ENCODE peak calls at places on chromosomes 4 and X, in six cellular contexts. O is AG09309, L is PC-9, J is suprapubic skin, W is fibroblast of the aortic adventitia, D is OCI-LY7. P is an unnamed sample.

GRCh38 chr4:78809295-78809694 is 33.1 kb downstream of the BMP2K start:
- DNase-seq in O (no peak), L (no peak), J (no peak), W (no peak), D (no peak), P (no peak)

GRCh38 chr4:174467107-174467506 is 55.2 kb downstream of the HPGD start:
- DNase-seq in O (no peak), L (no peak), J (no peak), W (peak), D (no peak), P (peak)

GRCh38 chr4:168925789-168926490 is 84.1 kb downstream of the CBR4 start:
- DNase-seq in O (no peak), L (no peak), J (no peak), W (no peak), D (no peak), P (no peak)

GRCh38 chrX:39726810-39727209 is 370.9 kb downstream of the BCOR start:
- DNase-seq in O (no peak), L (no peak), J (no peak), W (peak), D (no peak), P (peak)

GRCh38 chr4:117064297-117064696 is 21.1 kb downstream of the TRAM1L1 start:
- DNase-seq in O (no peak), L (peak), J (no peak), W (peak), D (no peak), P (peak)

GRCh38 chrX:68697465-68698125 is 50.1 kb downstream of the STARD8 start:
- DNase-seq in O (no peak), L (no peak), J (no peak), W (no peak), D (no peak), P (no peak)

GRCh38 chr4:147498031-147498700 is 17.3 kb downstream of the EDNRA start:
- DNase-seq in O (peak), L (no peak), J (no peak), W (peak), D (no peak), P (peak)

GRCh38 chrX:150688911-150689451 is 4.2 kb upstream of the MTMR1 start:
- DNase-seq in O (peak), L (peak), J (no peak), W (peak), D (no peak), P (peak)

GRCh38 chr4:77625485-77625884 is 19.9 kb downstream of the CXCL13 start:
- DNase-seq in O (no peak), L (no peak), J (no peak), W (no peak), D (no peak), P (no peak)

GRCh38 chrX:56798866-56799864 is 70.1 kb downstream of the NBDY start:
- DNase-seq in O (no peak), L (no peak), J (peak), W (peak), D (no peak), P (no peak)
- TF ChIP-seq CTCF in O (no peak), L (no peak), J (no peak), W (peak), D (no peak), P (no peak)

DNA sequence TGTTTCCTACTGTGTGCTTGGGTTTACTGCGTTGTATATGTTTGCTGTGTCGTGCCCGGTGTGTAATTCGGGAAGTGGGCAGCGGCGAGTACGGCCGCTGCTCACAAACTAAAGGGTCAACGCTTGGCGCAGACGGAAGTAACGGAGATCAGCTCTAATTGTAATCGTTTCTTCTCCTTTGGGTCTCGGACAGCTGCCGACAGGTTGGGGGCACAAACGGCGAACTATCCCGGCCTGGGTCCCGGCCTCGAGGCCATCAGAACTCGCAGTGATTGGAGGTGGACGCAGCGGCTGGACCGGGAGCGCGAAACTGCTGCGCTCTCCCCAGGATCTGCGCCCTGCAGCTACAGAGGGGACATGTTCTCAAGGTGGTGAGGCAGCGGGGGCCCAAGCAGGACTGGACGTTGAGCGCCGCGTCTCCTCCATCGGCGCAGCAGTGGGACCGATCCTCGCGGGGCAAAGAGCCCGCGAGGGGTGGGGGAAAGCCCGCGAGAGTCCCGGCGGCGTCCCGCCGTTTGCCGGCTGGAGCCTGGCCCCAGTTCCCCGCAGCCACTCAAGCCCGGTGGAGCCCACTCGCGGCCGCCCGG is 516 bp upstream of the ZIC3 start:
- DNase-seq in O (no peak), L (no peak), J (no peak), W (no peak), D (no peak), P (no peak)
- H3K4me3 ChIP-seq in O (peak), L (no peak), J (peak), W (peak), D (no peak), P (peak)

DNA sequence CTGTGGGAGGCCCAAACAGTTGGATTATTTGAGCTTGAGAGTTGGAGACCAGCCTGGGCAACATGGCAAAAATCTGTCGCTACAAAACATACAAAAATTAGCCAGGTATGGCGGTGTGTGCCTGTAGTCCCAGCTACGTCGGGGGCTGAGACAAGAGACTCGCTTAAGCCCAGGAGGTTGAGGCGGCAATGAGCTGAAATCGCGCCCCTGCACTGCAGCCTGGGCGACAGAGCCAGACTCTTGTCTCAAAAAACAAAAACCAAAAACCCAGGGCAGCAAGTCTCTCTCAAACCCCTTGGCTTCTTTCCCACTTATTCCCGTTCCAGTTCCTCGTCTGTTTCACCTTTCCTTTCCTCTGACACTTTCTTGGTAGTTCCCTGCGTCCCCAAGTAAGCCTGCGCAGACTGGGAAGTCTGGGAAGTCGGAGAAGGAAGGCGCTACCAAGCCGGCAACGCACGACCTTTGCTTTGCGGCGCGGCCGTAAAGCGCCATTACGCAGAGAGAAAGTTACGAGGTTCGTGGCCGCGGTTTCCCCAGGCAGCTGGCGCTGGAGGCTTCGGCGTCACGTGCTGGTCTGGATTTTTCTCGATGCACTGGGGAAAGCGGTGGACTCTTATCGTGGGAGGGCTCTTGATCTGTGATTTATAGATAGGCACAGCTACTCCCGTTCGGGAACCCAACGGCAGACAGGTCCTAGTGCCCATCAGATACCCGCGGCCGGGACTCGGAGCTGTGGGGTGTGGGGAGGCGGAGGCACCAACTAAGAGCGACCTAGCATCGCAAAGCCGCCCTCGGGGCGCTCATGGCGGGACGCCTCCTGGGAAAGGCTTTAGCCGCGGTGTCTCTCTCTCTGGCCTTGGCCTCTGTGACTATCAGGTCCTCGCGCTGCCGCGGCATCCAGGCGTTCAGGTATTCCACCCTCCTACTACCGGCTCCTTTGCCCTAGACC is at the start of gene NUDT9:
- DNase-seq in O (peak), L (peak), J (peak), W (peak), D (peak), P (peak)
- TF ChIP-seq CTCF in O (peak), L (no peak), J (no peak), W (no peak), D (peak), P (no peak)

GRCh38 chrX:47802589-47802988 is 34.1 kb upstream of the ZNF81 start:
- DNase-seq in O (no peak), L (no peak), J (no peak), W (peak), D (no peak), P (peak)

GRCh38 chrX:47797084-47797483 is 39.6 kb upstream of the ZNF81 start:
- DNase-seq in O (no peak), L (no peak), J (no peak), W (no peak), D (no peak), P (no peak)

GRCh38 chrX:47804315-47804714 is 32.4 kb upstream of the ZNF81 start:
- DNase-seq in O (no peak), L (no peak), J (no peak), W (no peak), D (no peak), P (no peak)

GRCh38 chrX:47796433-47796906 is 40.2 kb upstream of the ZNF81 start:
- DNase-seq in O (peak), L (no peak), J (no peak), W (peak), D (no peak), P (peak)

GRCh38 chrX:47798861-47799260 is 37.8 kb upstream of the ZNF81 start:
- DNase-seq in O (no peak), L (no peak), J (no peak), W (no peak), D (no peak), P (no peak)
- H3K4me3 ChIP-seq in O (no peak), L (no peak), J (no peak), W (no peak), D (no peak), P (no peak)

GRCh38 chrX:77447339-77448149 is at the start of gene FGF16:
- DNase-seq in O (no peak), L (no peak), J (peak), W (no peak), D (no peak), P (no peak)

GRCh38 chrX:77448170-77448569 is 981 bp downstream of the FGF16 start:
- DNase-seq in O (no peak), L (no peak), J (no peak), W (no peak), D (no peak), P (no peak)

GRCh38 chrX:77444075-77444474 is 3.1 kb upstream of the FGF16 start:
- DNase-seq in O (no peak), L (no peak), J (no peak), W (no peak), D (no peak), P (no peak)

GRCh38 chrX:77446840-77447239 is 349 bp upstream of the FGF16 start:
- DNase-seq in O (no peak), L (no peak), J (no peak), W (peak), D (no peak), P (no peak)

DNA sequence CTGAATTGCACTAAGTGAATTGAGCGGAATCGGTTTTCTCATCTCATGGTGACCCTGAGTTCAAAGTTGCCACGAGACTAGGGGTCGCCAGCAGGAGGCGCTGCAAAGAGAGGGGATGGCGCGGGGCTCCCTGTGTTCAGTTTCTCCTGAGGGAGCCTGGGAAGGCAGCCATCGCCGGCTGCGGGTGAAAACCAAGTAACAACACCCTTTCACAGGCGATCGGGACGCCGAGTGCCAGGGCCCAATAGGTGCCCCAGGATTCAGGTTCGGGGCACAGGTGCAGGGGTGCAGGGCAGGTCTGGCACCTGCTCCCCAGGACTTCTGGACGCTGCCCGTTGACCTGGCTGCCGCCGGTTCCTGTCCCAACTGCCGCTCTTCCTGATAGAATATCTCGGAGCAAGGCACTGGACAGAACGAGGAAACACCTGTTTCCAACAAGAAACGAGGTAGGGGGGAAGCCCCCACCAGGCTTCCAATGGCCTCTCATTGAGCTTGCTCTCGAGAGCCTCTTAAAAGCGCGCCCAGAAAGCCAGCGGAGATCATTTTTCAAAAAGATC is 1.1 kb upstream of the FGF16 start:
- DNase-seq in O (no peak), L (no peak), J (peak), W (no peak), D (no peak), P (no peak)
- TF ChIP-seq CTCF in O (peak), L (no peak), J (no peak), W (peak), D (peak), P (peak)

GRCh38 chrX:12999422-12999821 is 24.5 kb downstream of the TMSB4X start:
- DNase-seq in O (no peak), L (no peak), J (no peak), W (no peak), D (peak), P (no peak)

GRCh38 chrX:12996934-12997435 is 22.1 kb downstream of the TMSB4X start:
- DNase-seq in O (no peak), L (no peak), J (no peak), W (no peak), D (no peak), P (no peak)

GRCh38 chrX:13000311-13000811 is 25.5 kb downstream of the TMSB4X start:
- DNase-seq in O (no peak), L (no peak), J (no peak), W (no peak), D (peak), P (no peak)

GRCh38 chrX:13001097-13001496 is 26.2 kb downstream of the TMSB4X start:
- DNase-seq in O (no peak), L (no peak), J (no peak), W (no peak), D (no peak), P (no peak)

DNA sequence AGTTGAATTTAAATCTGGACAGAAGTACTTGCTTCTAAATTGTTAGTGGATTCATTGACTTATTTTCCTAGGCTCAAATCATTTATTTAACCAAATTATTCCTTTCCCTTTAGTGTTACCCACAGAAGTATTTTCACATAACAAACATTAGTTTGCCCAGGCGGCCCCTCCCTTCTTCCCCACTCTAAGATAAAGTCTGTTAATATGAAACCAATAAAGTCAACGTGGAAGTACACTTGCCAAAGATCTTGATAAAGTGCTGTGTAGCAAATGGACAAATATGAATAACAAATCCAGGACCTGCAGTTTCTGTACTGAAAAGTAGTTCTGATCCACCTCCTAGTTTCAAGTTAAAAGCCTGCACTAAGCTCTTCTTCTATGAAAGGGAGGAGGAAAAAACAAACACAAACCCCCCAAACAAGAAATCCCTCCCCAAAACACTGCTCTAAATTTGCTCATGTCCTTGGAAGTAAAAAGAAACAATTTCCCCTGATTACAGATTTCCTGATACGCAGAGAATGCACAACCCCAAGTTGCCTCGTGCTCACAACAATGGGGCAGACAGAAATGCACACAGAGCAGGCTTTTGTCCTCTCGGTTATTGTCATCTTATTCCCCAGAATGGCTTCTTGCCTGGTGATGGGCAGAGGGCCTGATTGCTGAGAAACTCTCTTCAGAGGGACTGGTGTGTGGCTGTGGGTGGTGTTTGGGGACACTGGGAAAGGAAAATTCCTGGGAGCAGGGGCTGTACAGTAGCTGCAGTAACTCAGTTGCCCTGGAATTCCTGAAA is 23.2 kb downstream of the TMSB4X start:
- DNase-seq in O (no peak), L (no peak), J (no peak), W (peak), D (no peak), P (no peak)
- H3K4me3 ChIP-seq in O (no peak), L (no peak), J (no peak), W (no peak), D (no peak), P (no peak)